ENCODE peak calls at places on chromosomes 4 and X, in four cellular contexts. C is amniotic epithelial cell; U is stimulated activated CD4-positive, alpha-beta T cell treated with anti-CD3 and anti-CD28 coated beads, Interleukin-1b, Interleukin-23, amount 100 ng/mL, for 4 hours; D is T-helper 2 cell. L is an unnamed sample.

GRCh38 chrX:39777623-39778025 is 320.1 kb downstream of the BCOR start:
- DNase-seq in D (no peak), U (no peak), C (no peak), L (no peak)

GRCh38 chr4:35970366-35970960 is 273.9 kb downstream of the ARAP2 start:
- DNase-seq in C (no peak), U (no peak), D (no peak), L (no peak)

GRCh38 chr4:81052119-81053068 is 21.9 kb downstream of the BMP3 start:
- DNase-seq in C (peak), D (peak), U (peak), L (peak)

GRCh38 chr4:69781458-69782418 is 21.3 kb upstream of the SULT1B1 start:
- DNase-seq in U (no peak), C (no peak), D (no peak), L (peak)

GRCh38 chrX:2345562-2345961 is 155.2 kb downstream of the DHRSX start:
- DNase-seq in C (no peak), U (no peak), D (no peak), L (no peak)

GRCh38 chrX:17869580-17869979 is 8.5 kb upstream of the RAI2 start:
- DNase-seq in U (no peak), C (no peak), D (no peak), L (no peak)

GRCh38 chr4:9867746-9868425 is 86.5 kb downstream of the DRD5 start:
- DNase-seq in C (no peak), U (no peak), D (no peak), L (peak)

GRCh38 chr4:83852085-83852451 is 316.2 kb downstream of the GPAT3 start:
- DNase-seq in C (peak), U (no peak), D (no peak), L (no peak)

GRCh38 chr4:176274441-176274840 is 5.4 kb upstream of the ASB5 start:
- DNase-seq in D (no peak), U (no peak), C (no peak), L (no peak)

GRCh38 chrX:981791-982626 is 230.4 kb downstream of the CRLF2 start:
- DNase-seq in C (no peak), U (no peak), D (no peak), L (no peak)

GRCh38 chr4:13888112-13888511 is 260.6 kb upstream of the BOD1L1 start:
- DNase-seq in D (no peak), U (no peak), C (peak), L (no peak)

GRCh38 chrX:39869846-39870601 is 227.7 kb downstream of the BCOR start:
- DNase-seq in U (peak), D (peak), C (peak), L (no peak)

GRCh38 chrX:115561605-115562491 is 874 bp downstream of the PLS3 start:
- DNase-seq in C (peak), U (no peak), D (no peak), L (peak)

GRCh38 chr4:77819409-77819835 is 254 bp upstream of the CNOT6L start:
- DNase-seq in C (no peak), U (no peak), D (no peak), L (peak)

GRCh38 chr4:30943356-30943755 is 223.2 kb downstream of the PCDH7 start:
- DNase-seq in C (peak), U (no peak), D (no peak), L (no peak)

GRCh38 chr4:113958766-113959540 is 20.5 kb downstream of the ARSJ start:
- DNase-seq in D (no peak), U (no peak), C (peak), L (peak)

GRCh38 chrX:17495052-17495451 is 120.1 kb downstream of the NHS start:
- DNase-seq in U (no peak), D (no peak), C (no peak), L (peak)

GRCh38 chr4:188012546-188012945 is 17.0 kb downstream of the ZFP42 start:
- DNase-seq in C (no peak), D (no peak), U (no peak), L (no peak)

GRCh38 chrX:136694491-136695087 is 46.6 kb downstream of the CD40LG start:
- DNase-seq in U (no peak), D (no peak), C (peak), L (peak)

GRCh38 chr4:74415602-74416300 is 29.2 kb upstream of the AREG start:
- DNase-seq in D (no peak), U (no peak), C (no peak), L (no peak)

GRCh38 chrX:109347618-109348017 is 134.3 kb downstream of the GUCY2F start:
- DNase-seq in D (no peak), C (peak), U (no peak), L (no peak)

GRCh38 chr4:144056800-144057199 is 37.6 kb upstream of the GYPB start:
- DNase-seq in D (no peak), U (no peak), C (no peak), L (no peak)

GRCh38 chr4:186266699-186267467 is 894 bp downstream of the F11 start:
- DNase-seq in C (peak), D (no peak), U (no peak), L (no peak)

GRCh38 chrX:118022803-118023202 is 93.8 kb downstream of the KLHL13 start:
- DNase-seq in U (no peak), D (no peak), C (no peak), L (no peak)

GRCh38 chr4:39427477-39428119 is 20.9 kb downstream of the KLB start:
- DNase-seq in U (no peak), C (no peak), D (no peak), L (no peak)